ENCODE peak calls at places on chromosomes 7 and 10, in four cellular contexts. O, X, Y and D are unnamed samples.
A peak's percentile ranks its signal among the peaks of the same experiment; 100 is the strongest.

GRCh38 chr10:79417731-79418130 is 27.7 kb downstream of the ZCCHC24 start:
- DNase-seq in Y (no peak), X (no peak), O (no peak), D (no peak)

GRCh38 chr7:134565643-134566136 is 16.8 kb downstream of the AKR1B15 start:
- DNase-seq in X (no peak), Y (no peak), O (no peak), D (no peak)

GRCh38 chr10:102776779-102777417 is 33.1 kb downstream of the WBP1L start:
- DNase-seq in X (peak; percentile 80), O (no peak), Y (peak; percentile 86), D (peak; percentile 15)

GRCh38 chr10:22389856-22390589 is 44.7 kb downstream of the SPAG6 start:
- DNase-seq in X (no peak), Y (no peak), O (no peak), D (no peak)

GRCh38 chr10:123287594-123288247 is 133.5 kb downstream of the BUB3 start:
- DNase-seq in Y (no peak), O (peak; percentile 47), X (no peak), D (peak; percentile 61)

GRCh38 chr10:92993671-92994304 is 66.8 kb upstream of the CYP26C1 start:
- DNase-seq in Y (no peak), O (no peak), X (no peak), D (no peak)

GRCh38 chr7:151743481-151743983 is 133.4 kb downstream of the PRKAG2 start:
- DNase-seq in Y (no peak), O (no peak), X (no peak), D (no peak)

GRCh38 chr10:103473261-103473671 is 5.8 kb downstream of the CALHM3 start:
- DNase-seq in X (peak; percentile 83), O (no peak), Y (no peak), D (no peak)

GRCh38 chr7:21128418-21128817 is 299.5 kb upstream of the SP4 start:
- DNase-seq in O (no peak), X (no peak), Y (no peak), D (no peak)

GRCh38 chr7:80520199-80520598 is 8.3 kb upstream of the GNAT3 start:
- DNase-seq in Y (no peak), X (no peak), O (no peak), D (no peak)

GRCh38 chr10:90871761-90872647 is at the start of gene RPP30:
- DNase-seq in O (peak; percentile 89), X (peak; percentile 86), Y (peak; percentile 90), D (peak; percentile 70)
- TF ChIP-seq POLR2A in O (peak; percentile 73), X (peak; percentile 52), Y (no peak), D (peak; percentile 69)

GRCh38 chr7:143003393-143004051 is 23.4 kb downstream of the OR9A2 start:
- DNase-seq in Y (no peak), O (peak; percentile 37), X (no peak), D (peak; percentile 24)

GRCh38 chr7:143002856-143003255 is 24.1 kb downstream of the OR9A2 start:
- DNase-seq in X (no peak), O (no peak), Y (no peak), D (no peak)

GRCh38 chr7:143002106-143002505 is 24.8 kb downstream of the OR9A2 start:
- DNase-seq in O (peak; percentile 34), X (no peak), Y (no peak), D (no peak)

GRCh38 chr7:142999793-143000192 is 27.1 kb downstream of the OR9A2 start:
- DNase-seq in Y (no peak), X (no peak), O (no peak), D (no peak)

DNA sequence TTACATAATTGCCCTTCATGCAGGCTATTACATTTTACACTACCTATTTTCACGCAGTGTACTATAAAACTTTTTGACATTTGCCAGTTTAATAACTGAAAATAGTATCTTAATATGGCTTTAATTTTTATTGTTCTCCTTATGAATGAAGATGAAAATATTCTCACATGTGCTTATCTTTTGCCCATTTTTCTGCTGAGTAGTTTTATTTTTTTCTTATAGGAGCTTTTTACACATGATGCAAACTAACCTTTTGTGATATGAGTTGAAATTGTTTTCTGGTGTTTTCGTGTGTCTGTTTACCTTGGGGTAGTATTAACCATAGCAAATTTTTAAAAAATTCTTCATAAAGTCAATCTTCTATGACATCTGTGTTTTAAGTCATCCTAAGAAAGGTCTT is 26.3 kb downstream of the OR9A2 start:
- DNase-seq in Y (no peak), X (no peak), O (no peak), D (no peak)
- TF ChIP-seq POLR2A in Y (no peak), X (no peak), O (no peak), D (no peak)

DNA sequence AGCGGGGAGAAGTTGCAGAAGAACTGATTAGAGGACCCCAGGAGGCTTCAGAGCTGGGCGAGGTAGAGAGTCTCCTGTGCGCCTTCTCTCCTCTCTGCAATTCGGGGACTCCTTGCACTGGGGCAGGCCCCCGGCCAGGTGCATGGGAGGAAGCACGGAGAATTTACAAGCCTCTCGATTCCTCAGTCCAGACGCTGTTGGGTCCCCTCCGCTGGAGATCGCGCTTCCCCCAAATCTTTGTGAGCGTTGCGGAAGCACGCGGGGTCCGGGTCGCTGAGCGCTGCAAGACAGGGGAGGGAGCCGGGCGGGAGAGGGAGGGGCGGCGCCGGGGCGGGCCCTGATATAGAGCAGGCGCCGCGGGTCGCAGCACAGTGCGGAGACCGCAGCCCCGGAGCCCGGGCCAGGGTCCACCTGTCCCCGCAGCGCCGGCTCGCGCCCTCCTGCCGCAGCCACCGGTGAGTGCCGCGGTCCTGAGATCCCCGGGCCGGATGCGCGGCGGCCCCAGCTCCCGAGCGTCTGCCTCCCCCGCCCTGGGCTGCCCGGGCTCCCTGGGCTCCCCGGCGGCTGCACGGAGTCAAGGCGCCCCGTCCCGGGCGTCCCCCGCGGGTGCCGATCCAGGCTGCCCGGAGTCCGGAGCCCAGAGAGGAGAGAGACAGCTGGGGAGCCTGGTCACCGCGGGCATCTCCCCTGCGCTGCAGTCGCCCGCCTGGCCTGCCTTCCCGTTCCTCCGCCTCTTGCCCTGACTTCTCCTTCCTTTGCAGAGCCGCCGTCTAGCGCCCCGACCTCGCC is at the start of gene PLAU:
- DNase-seq in Y (no peak), X (peak; percentile 56), O (no peak), D (no peak)
- TF ChIP-seq POLR2A in Y (peak; percentile 13), X (no peak), O (peak; percentile 88), D (no peak)

GRCh38 chr7:128770238-128770637 is 5.4 kb downstream of the OPN1SW start:
- DNase-seq in Y (no peak), X (no peak), O (no peak), D (no peak)
- TF ChIP-seq POLR2A in Y (no peak), X (no peak), O (no peak), D (no peak)

GRCh38 chr10:69239816-69240434 is 19.8 kb downstream of the HKDC1 start:
- DNase-seq in Y (no peak), X (no peak), O (no peak), D (no peak)

GRCh38 chr10:69239106-69239505 is 19.0 kb downstream of the HKDC1 start:
- DNase-seq in Y (no peak), O (no peak), X (no peak), D (no peak)

GRCh38 chr10:69234447-69234846 is 14.3 kb downstream of the HKDC1 start:
- DNase-seq in X (no peak), Y (no peak), O (no peak), D (no peak)

GRCh38 chr10:69240455-69240854 is 20.3 kb downstream of the HKDC1 start:
- DNase-seq in O (no peak), X (no peak), Y (no peak), D (no peak)

GRCh38 chr10:69237528-69238159 is 17.5 kb downstream of the HKDC1 start:
- DNase-seq in Y (peak; percentile 92), X (peak; percentile 93), O (peak; percentile 81), D (peak; percentile 90)
- TF ChIP-seq POLR2A in Y (no peak), X (no peak), O (no peak), D (no peak)

GRCh38 chr10:72337039-72337629 is 17.6 kb downstream of the DNAJB12 start:
- DNase-seq in X (peak; percentile 94), O (peak; percentile 49), Y (peak; percentile 92), D (peak; percentile 62)
- TF ChIP-seq POLR2A in X (no peak), O (no peak), Y (no peak), D (no peak)

DNA sequence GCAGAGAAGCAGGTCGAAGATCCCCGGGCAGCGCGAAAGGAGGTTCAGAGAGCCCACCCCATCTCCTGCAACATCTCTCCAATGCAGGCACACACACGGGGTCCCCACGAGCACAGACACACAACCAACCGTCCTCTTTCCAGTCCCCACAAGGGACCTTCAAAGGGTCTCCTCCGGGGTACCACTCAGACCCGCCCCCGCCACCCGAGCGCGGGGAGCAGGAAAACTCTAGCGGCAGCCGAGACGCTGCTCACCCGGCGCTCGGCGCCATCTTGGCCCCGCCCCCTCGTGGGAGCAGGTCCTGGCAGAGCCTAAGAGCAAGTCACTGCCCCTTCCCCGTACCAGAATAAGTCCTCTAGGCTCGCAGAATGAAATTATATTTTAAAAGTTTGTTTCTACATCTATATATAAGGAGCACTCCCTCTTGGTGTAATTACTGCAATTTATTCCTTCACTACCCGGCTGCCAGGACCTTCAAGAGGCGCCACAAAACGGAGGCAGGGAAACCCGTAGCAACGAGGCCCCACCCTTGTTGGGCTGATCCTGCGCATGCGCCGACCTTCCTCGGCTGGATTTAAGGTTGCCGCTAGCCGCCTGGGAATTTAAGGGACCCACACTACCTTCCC is at the start of the genes CNPY4 and TAF6:
- DNase-seq in X (peak; percentile 97), O (peak; percentile 99), Y (peak; percentile 97), D (peak; percentile 93)
- TF ChIP-seq POLR2A in X (peak; percentile 61), O (peak; percentile 89), Y (no peak), D (peak; percentile 89)

DNA sequence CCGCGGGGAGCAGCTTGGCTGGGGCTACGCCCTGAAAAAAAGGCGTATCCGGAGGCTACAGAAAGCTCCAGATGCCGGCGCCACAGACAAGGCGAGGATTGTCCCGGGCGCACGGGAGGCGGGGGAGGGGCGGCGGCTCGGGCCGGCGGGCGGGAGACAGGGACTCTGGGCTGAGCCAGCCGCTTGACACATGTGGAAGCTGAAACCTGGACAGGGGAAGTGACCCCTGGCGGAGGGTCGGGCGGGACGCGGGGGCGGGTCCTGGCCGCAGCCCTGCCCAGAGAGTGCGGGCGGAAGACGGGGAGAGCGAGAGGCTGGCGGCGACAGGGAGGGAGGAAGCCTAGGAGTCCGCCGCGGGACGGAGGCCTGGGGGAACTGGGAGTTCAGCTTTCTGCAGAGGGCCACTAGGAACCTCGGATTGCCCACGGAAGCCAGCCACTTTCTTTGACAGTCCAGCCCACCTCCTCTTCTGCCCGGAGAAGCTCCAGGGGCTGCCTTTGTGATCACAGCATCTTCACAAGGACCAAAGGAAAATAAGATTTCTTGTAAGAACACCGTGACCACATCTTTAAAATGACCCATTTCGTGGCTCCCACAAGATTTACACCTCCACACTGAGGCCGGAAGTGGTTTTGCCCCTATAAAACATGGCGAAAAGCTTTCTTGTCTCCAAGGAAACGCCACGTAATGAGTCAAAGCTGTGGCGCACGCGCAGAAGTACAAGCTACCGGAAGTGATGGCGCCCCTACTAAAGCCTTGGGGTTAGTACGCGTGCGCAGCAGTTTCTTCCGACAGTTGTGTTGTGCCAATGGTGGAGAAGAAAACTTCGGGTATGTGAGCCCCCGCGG is at the start of the genes PLOD3 and ZNHIT1:
- DNase-seq in Y (peak; percentile 98), X (peak; percentile 98), O (peak; percentile 100), D (peak; percentile 97)
- TF ChIP-seq POLR2A in Y (no peak), X (no peak), O (peak; percentile 73), D (no peak)